ENCODE peak calls at places on chromosome X, in ten cellular contexts. R is activated naive CD8-positive, alpha-beta T cell treated with anti-CD3 and anti-CD28 coated beads, Interleukin-2, amount 50 U/mL, for 24 hours; P is naive thymus-derived CD4-positive, alpha-beta T cell; I is upper lobe of left lung; F is heart left ventricle; W is activated T-cell treated with anti-CD3 and anti-CD28 coated beads, Interleukin-2, amount 50 U/mL, for 72 hours; V is activated CD4-positive, alpha-beta T cell treated with anti-CD3 and anti-CD28 coated beads for 36 hours; J is heart right ventricle; C is effector memory CD8-positive, alpha-beta T cell; N is lower lobe of right lung. B is an unnamed sample.

GRCh38 chrX:56974408-56974807 is 20.9 kb downstream of the SPIN3 start:
- ATAC-seq in R (no peak), P (no peak), I (no peak), F (no peak), W (no peak), V (no peak), J (no peak), C (no peak), N (no peak), B (no peak)

GRCh38 chrX:71941771-71942170 is 31.1 kb downstream of the NHSL2 start:
- ATAC-seq in R (no peak), P (no peak), I (peak; percentile 73), F (peak; percentile 89), W (no peak), V (no peak), J (peak; percentile 89), C (no peak), N (peak; percentile 32), B (no peak)

GRCh38 chrX:11781734-11782370 is 23.8 kb downstream of the MSL3 start:
- ATAC-seq in R (no peak), P (no peak), I (no peak), F (no peak), W (no peak), V (no peak), J (no peak), C (no peak), N (no peak), B (no peak)

GRCh38 chrX:10450229-10450958 is 170.0 kb downstream of the MID1 start:
- ATAC-seq in R (no peak), P (no peak), I (no peak), F (no peak), W (no peak), V (no peak), J (no peak), C (no peak), N (no peak), B (no peak)

GRCh38 chrX:115702982-115703381 is 142.0 kb downstream of the PLS3 start:
- ATAC-seq in R (no peak), P (no peak), I (no peak), F (no peak), W (no peak), V (no peak), J (no peak), C (no peak), N (no peak), B (no peak)

GRCh38 chrX:78119521-78120227 is 15.6 kb downstream of the PGK1 start:
- ATAC-seq in R (no peak), P (peak; percentile 45), I (no peak), F (no peak), W (no peak), V (no peak), J (no peak), C (peak; percentile 36), N (no peak), B (no peak)

GRCh38 chrX:9495496-9495895 is 30.6 kb downstream of the TBL1X start:
- ATAC-seq in R (no peak), P (no peak), I (no peak), F (no peak), W (no peak), V (no peak), J (no peak), C (no peak), N (no peak), B (no peak)

GRCh38 chrX:123222920-123223319 is 38.8 kb downstream of the GRIA3 start:
- ATAC-seq in R (no peak), P (no peak), I (no peak), F (no peak), W (no peak), V (no peak), J (no peak), C (no peak), N (no peak), B (no peak)

GRCh38 chrX:40060356-40060845 is 37.4 kb downstream of the BCOR start:
- ATAC-seq in R (no peak), P (no peak), I (no peak), F (no peak), W (no peak), V (no peak), J (no peak), C (no peak), N (no peak), B (no peak)

GRCh38 chrX:10519761-10520160 is 100.6 kb downstream of the MID1 start:
- ATAC-seq in R (no peak), P (no peak), I (no peak), F (no peak), W (no peak), V (no peak), J (no peak), C (no peak), N (peak; percentile 37), B (no peak)

GRCh38 chrX:13131511-13132137 is 87.2 kb upstream of the FAM9C start:
- ATAC-seq in R (no peak), P (peak; percentile 73), I (peak; percentile 26), F (peak; percentile 36), W (peak; percentile 60), V (no peak), J (no peak), C (peak; percentile 97), N (peak; percentile 57), B (peak; percentile 24)

GRCh38 chrX:4787971-4788370 is 1074.5 kb upstream of the PRKX start:
- ATAC-seq in R (no peak), P (no peak), I (no peak), F (no peak), W (no peak), V (no peak), J (no peak), C (no peak), N (no peak), B (no peak)

GRCh38 chrX:134935286-134935685 is 55.5 kb upstream of the SMIM10 start:
- ATAC-seq in R (no peak), P (no peak), I (no peak), F (no peak), W (no peak), V (no peak), J (no peak), C (no peak), N (no peak), B (no peak)